ENCODE peak calls at places on chromosome 19, in four cellular contexts. Q is lower lobe of right lung, O is AG09319, E is foreskin fibroblast. V is an unnamed sample.
A peak's percentile ranks its signal among the peaks of the same experiment; 100 is the strongest.

GRCh38 chr19:44757057-44757734 is 8.7 kb downstream of the BCL3 start:
- DNase-seq in Q (no peak), O (no peak), E (peak; percentile 84), V (no peak)

GRCh38 chr19:46608581-46609345 is 7.6 kb downstream of the CALM3 start:
- DNase-seq in Q (peak; percentile 43), O (no peak), E (no peak), V (no peak)

GRCh38 chr19:41223431-41224234 is 4.6 kb downstream of the AXL start:
- DNase-seq in Q (no peak), O (no peak), E (peak; percentile 96), V (peak; percentile 83)

GRCh38 chr19:19155495-19156219 is 14.4 kb downstream of the MEF2B start:
- DNase-seq in Q (no peak), O (no peak), E (no peak), V (no peak)

GRCh38 chr19:42410371-42410770 is 16.8 kb downstream of the LIPE start:
- DNase-seq in Q (peak; percentile 41), O (no peak), E (no peak), V (no peak)

GRCh38 chr19:1747285-1748114 is 5.8 kb upstream of the ONECUT3 start:
- DNase-seq in Q (no peak), O (no peak), E (peak; percentile 65), V (peak; percentile 41)

GRCh38 chr19:15869109-15869555 is 28.7 kb downstream of the CYP4F2 start:
- DNase-seq in Q (no peak), O (no peak), E (peak; percentile 18), V (no peak)

GRCh38 chr19:9140159-9140874 is at the start of gene ZNF317:
- DNase-seq in Q (peak; percentile 95), O (peak; percentile 76), E (peak; percentile 95), V (peak; percentile 79)

GRCh38 chr19:41701401-41702075 is 6.9 kb upstream of the CEACAM5 start:
- DNase-seq in Q (no peak), O (no peak), E (no peak), V (no peak)

GRCh38 chr19:40395956-40396355 is 6.0 kb upstream of the HIPK4 start:
- DNase-seq in Q (no peak), O (no peak), E (no peak), V (no peak)

GRCh38 chr19:10339380-10339960 is at the start of gene ICAM3:
- DNase-seq in Q (peak; percentile 77), O (no peak), E (no peak), V (no peak)

GRCh38 chr19:23991170-23991569 is 76.5 kb downstream of the ZNF726 start:
- DNase-seq in Q (no peak), O (no peak), E (no peak), V (no peak)

GRCh38 chr19:38173324-38174041 is 50.5 kb downstream of the DPF1 start:
- DNase-seq in Q (no peak), O (peak; percentile 14), E (peak; percentile 78), V (no peak)

GRCh38 chr19:29674374-29675119 is 9.3 kb downstream of the PLEKHF1 start:
- DNase-seq in Q (no peak), O (no peak), E (no peak), V (no peak)

GRCh38 chr19:3785464-3785937 is 680 bp downstream of the MATK start:
- DNase-seq in Q (no peak), O (no peak), E (peak; percentile 28), V (no peak)

GRCh38 chr19:35353635-35354034 is 4.6 kb upstream of the FFAR3 start:
- DNase-seq in Q (peak; percentile 35), O (no peak), E (peak; percentile 10), V (no peak)

GRCh38 chr19:50979758-50980157 is 4.0 kb downstream of the KLK7 start:
- DNase-seq in Q (no peak), O (no peak), E (no peak), V (no peak)

GRCh38 chr19:54662730-54663129 is at the start of gene LILRB4:
- DNase-seq in Q (peak; percentile 75), O (no peak), E (no peak), V (no peak)

GRCh38 chr19:29497686-29498436 is 27.9 kb upstream of the VSTM2B start:
- DNase-seq in Q (peak; percentile 23), O (no peak), E (no peak), V (no peak)